ENCODE peak calls at places on chromosome X, in seven cellular contexts. Y, W, C, L, G, K and D are unnamed samples.

GRCh38 chrX:119181491-119181890 is 53.9 kb upstream of the KIAA1210 start:
- DNase-seq in Y (peak; percentile 45), W (no peak), C (peak; percentile 6), L (no peak), G (no peak), K (no peak), D (peak; percentile 54)

GRCh38 chrX:9902651-9903050 is 64.5 kb upstream of the CLDN34 start:
- DNase-seq in Y (no peak), W (no peak), C (peak; percentile 70), L (no peak), G (no peak), K (no peak), D (no peak)

GRCh38 chrX:30593435-30594200 is 16.1 kb upstream of the TASL start:
- DNase-seq in Y (peak; percentile 75), W (no peak), C (no peak), L (no peak), G (peak; percentile 3), K (no peak), D (no peak)

GRCh38 chrX:148611993-148612392 is 111.6 kb downstream of the AFF2 start:
- DNase-seq in Y (no peak), W (no peak), C (no peak), L (no peak), G (no peak), K (no peak), D (no peak)

GRCh38 chrX:9873360-9873759 is 87.1 kb downstream of the SHROOM2 start:
- DNase-seq in Y (no peak), W (no peak), C (no peak), L (no peak), G (no peak), K (no peak), D (no peak)

GRCh38 chrX:9859711-9860555 is 73.7 kb downstream of the SHROOM2 start:
- DNase-seq in Y (peak; percentile 47), W (no peak), C (peak; percentile 74), L (no peak), G (no peak), K (no peak), D (no peak)

GRCh38 chrX:119783026-119783425 is 8.4 kb downstream of the RPL39 start:
- DNase-seq in Y (no peak), W (no peak), C (no peak), L (no peak), G (no peak), K (no peak), D (no peak)

GRCh38 chrX:153032397-153033118 is 23.7 kb upstream of the PNMA3 start:
- DNase-seq in Y (peak; percentile 62), W (peak; percentile 66), C (peak; percentile 55), L (no peak), G (peak; percentile 25), K (peak; percentile 60), D (peak; percentile 79)